ENCODE peak calls at places on chromosome 3, in eight cellular contexts. V is stomach, H is H1, F is endothelial cell of umbilical vein, O is sigmoid colon, E is upper lobe of left lung, D is HL-60, C is HCT116. R is an unnamed sample.

GRCh38 chr3:78907367-78907766 is 860.4 kb downstream of the ROBO1 start:
- DNase-seq in V (no peak), H (no peak), F (no peak), O (no peak), E (no peak), D (no peak), C (no peak), R (no peak)

GRCh38 chr3:30747771-30748281 is 141.4 kb downstream of the TGFBR2 start:
- DNase-seq in V (no peak), H (no peak), F (peak), O (no peak), E (no peak), D (no peak), C (peak), R (no peak)

GRCh38 chr3:125042725-125043406 is 12.9 kb downstream of the HEG1 start:
- DNase-seq in V (no peak), H (no peak), F (peak), O (peak), E (no peak), D (no peak), C (no peak), R (no peak)

GRCh38 chr3:120094776-120095225 is 554 bp upstream of the GSK3B start:
- DNase-seq in V (peak), H (peak), F (peak), O (peak), E (peak), D (peak), C (no peak), R (peak)

GRCh38 chr3:65945953-65946352 is 92.8 kb downstream of the MAGI1 start:
- DNase-seq in V (no peak), H (no peak), F (no peak), O (no peak), E (no peak), D (no peak), C (no peak), R (no peak)

GRCh38 chr3:45325676-45326075 is 62.7 kb upstream of the LARS2 start:
- DNase-seq in V (no peak), H (no peak), F (no peak), O (no peak), E (no peak), D (no peak), C (no peak), R (peak)

GRCh38 chr3:154973851-154974250 is 106.3 kb upstream of the MME start:
- DNase-seq in V (no peak), H (no peak), F (no peak), O (no peak), E (no peak), D (no peak), C (no peak), R (no peak)

GRCh38 chr3:9102240-9102841 is 139.1 kb upstream of the RAD18 start:
- DNase-seq in V (no peak), H (peak), F (no peak), O (no peak), E (no peak), D (no peak), C (no peak), R (no peak)

GRCh38 chr3:24686764-24687163 is 192.1 kb upstream of the THRB start:
- DNase-seq in V (no peak), H (no peak), F (no peak), O (no peak), E (no peak), D (no peak), C (no peak), R (no peak)

GRCh38 chr3:10286596-10287295 is 6.0 kb downstream of the GHRL start:
- DNase-seq in V (no peak), H (peak), F (peak), O (no peak), E (no peak), D (no peak), C (peak), R (no peak)

GRCh38 chr3:105315827-105316226 is 50.9 kb upstream of the ALCAM start:
- DNase-seq in V (no peak), H (no peak), F (no peak), O (no peak), E (no peak), D (no peak), C (no peak), R (no peak)

GRCh38 chr3:499362-499761 is 302.8 kb downstream of the CHL1 start:
- DNase-seq in V (no peak), H (no peak), F (no peak), O (no peak), E (no peak), D (no peak), C (no peak), R (no peak)

GRCh38 chr3:9778102-9778501 is 8.4 kb upstream of the CAMK1 start:
- DNase-seq in V (no peak), H (no peak), F (no peak), O (no peak), E (no peak), D (peak), C (no peak), R (no peak)

GRCh38 chr3:41320953-41321641 is 121.8 kb downstream of the CTNNB1 start:
- DNase-seq in V (no peak), H (no peak), F (no peak), O (no peak), E (no peak), D (no peak), C (no peak), R (no peak)

GRCh38 chr3:194941360-194941955 is 255.8 kb downstream of the FAM43A start:
- DNase-seq in V (no peak), H (no peak), F (no peak), O (no peak), E (no peak), D (no peak), C (no peak), R (no peak)

GRCh38 chr3:196440696-196441095 is 8.5 kb upstream of the UBXN7 start:
- DNase-seq in V (no peak), H (no peak), F (no peak), O (no peak), E (no peak), D (no peak), C (no peak), R (no peak)

GRCh38 chr3:108462899-108463298 is 47.5 kb downstream of the MYH15 start:
- DNase-seq in V (no peak), H (no peak), F (no peak), O (no peak), E (no peak), D (no peak), C (no peak), R (no peak)

GRCh38 chr3:173553635-173554280 is 156.2 kb downstream of the NLGN1 start:
- DNase-seq in V (no peak), H (no peak), F (peak), O (no peak), E (no peak), D (no peak), C (peak), R (no peak)

GRCh38 chr3:174532216-174532615 is 326.9 kb upstream of the NAALADL2 start:
- DNase-seq in V (no peak), H (no peak), F (no peak), O (no peak), E (no peak), D (no peak), C (no peak), R (no peak)

GRCh38 chr3:113834983-113835382 is 3.6 kb upstream of the GRAMD1C start:
- DNase-seq in V (no peak), H (no peak), F (no peak), O (no peak), E (no peak), D (no peak), C (no peak), R (no peak)

GRCh38 chr3:173397161-173398110 is at the start of gene NLGN1:
- DNase-seq in V (peak), H (peak), F (peak), O (peak), E (peak), D (peak), C (no peak), R (peak)

GRCh38 chr3:139112230-139112558 is 67.5 kb upstream of the PRR23C start:
- DNase-seq in V (no peak), H (no peak), F (no peak), O (no peak), E (no peak), D (no peak), C (no peak), R (no peak)

GRCh38 chr3:89049119-89049518 is 58.3 kb upstream of the EPHA3 start:
- DNase-seq in V (no peak), H (peak), F (no peak), O (no peak), E (no peak), D (no peak), C (no peak), R (no peak)

GRCh38 chr3:171620825-171621434 is 160.7 kb upstream of the TNIK start:
- DNase-seq in V (no peak), H (no peak), F (no peak), O (no peak), E (no peak), D (no peak), C (peak), R (no peak)

GRCh38 chr3:157572559-157573270 is 69.5 kb upstream of the VEPH1 start:
- DNase-seq in V (no peak), H (no peak), F (peak), O (no peak), E (no peak), D (peak), C (peak), R (no peak)

GRCh38 chr3:157134620-157135191 is 25.2 kb downstream of the CCNL1 start:
- DNase-seq in V (peak), H (no peak), F (no peak), O (no peak), E (no peak), D (no peak), C (no peak), R (no peak)

GRCh38 chr3:69948246-69948862 is 51.2 kb upstream of the SAMMSON start:
- DNase-seq in V (no peak), H (no peak), F (peak), O (no peak), E (no peak), D (no peak), C (peak), R (no peak)

GRCh38 chr3:25589104-25589782 is 75.5 kb downstream of the TOP2B start:
- DNase-seq in V (no peak), H (no peak), F (no peak), O (no peak), E (no peak), D (no peak), C (no peak), R (no peak)

GRCh38 chr3:51935886-51936755 is 5.6 kb downstream of the RRP9 start:
- DNase-seq in V (peak), H (no peak), F (no peak), O (peak), E (peak), D (no peak), C (no peak), R (peak)

GRCh38 chr3:396293-396692 is 199.7 kb downstream of the CHL1 start:
- DNase-seq in V (no peak), H (no peak), F (no peak), O (no peak), E (no peak), D (no peak), C (no peak), R (no peak)

GRCh38 chr3:73513260-73513659 is 111.5 kb downstream of the PDZRN3 start:
- DNase-seq in V (peak), H (no peak), F (no peak), O (no peak), E (no peak), D (no peak), C (no peak), R (no peak)

GRCh38 chr3:52229656-52230055 is 4.2 kb upstream of the TLR9 start:
- DNase-seq in V (no peak), H (no peak), F (no peak), O (no peak), E (peak), D (no peak), C (no peak), R (no peak)

GRCh38 chr3:180749322-180749721 is 70.0 kb upstream of the CCDC39 start:
- DNase-seq in V (no peak), H (no peak), F (no peak), O (no peak), E (no peak), D (no peak), C (no peak), R (no peak)

GRCh38 chr3:24683511-24684384 is 189.1 kb upstream of the THRB start:
- DNase-seq in V (no peak), H (no peak), F (peak), O (no peak), E (no peak), D (peak), C (peak), R (no peak)

GRCh38 chr3:150421799-150422548 is 13.9 kb downstream of the TSC22D2 start:
- DNase-seq in V (no peak), H (no peak), F (no peak), O (no peak), E (no peak), D (no peak), C (no peak), R (no peak)

GRCh38 chr3:188211476-188211875 is 57.5 kb downstream of the LPP start:
- DNase-seq in V (no peak), H (no peak), F (no peak), O (peak), E (no peak), D (no peak), C (no peak), R (no peak)

GRCh38 chr3:135503429-135504083 is 462.0 kb upstream of the PPP2R3A start:
- DNase-seq in V (peak), H (peak), F (peak), O (peak), E (peak), D (peak), C (peak), R (no peak)

DNA sequence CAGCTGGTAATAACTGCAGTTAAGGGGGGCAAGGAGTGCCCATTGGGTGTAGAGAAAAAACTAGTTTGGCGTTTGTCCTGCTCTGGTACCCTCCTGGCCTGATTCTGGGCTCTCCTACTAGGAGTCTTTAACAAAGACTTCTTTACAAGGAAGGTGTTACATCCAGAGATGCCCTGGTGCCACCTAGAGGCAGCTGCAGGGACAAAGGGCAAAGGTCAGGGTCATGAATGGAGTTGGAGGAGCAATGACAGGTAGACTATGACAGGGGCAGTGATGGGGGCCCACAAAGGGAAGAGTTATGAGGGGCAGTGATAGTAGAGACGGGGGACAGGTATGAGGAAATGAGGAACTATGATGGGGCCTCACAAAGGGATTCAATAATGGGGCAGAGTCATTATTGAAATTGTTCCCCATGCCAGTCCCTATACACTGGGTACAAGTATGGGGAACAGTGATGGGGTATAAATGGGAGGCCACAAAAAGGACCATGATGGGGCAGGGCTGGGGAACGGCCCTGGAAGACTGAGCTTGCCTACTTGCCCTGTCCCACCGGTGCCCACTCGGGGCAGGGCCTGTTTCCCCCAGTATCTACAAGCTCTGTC is 7.9 kb downstream of the CCDC71 start:
- DNase-seq in V (peak), H (no peak), F (no peak), O (no peak), E (peak), D (peak), C (peak), R (no peak)
- TF ChIP-seq POLR2AphosphoS5 in V (no peak), H (no peak), F (no peak), O (no peak), E (no peak), D (no peak), C (peak), R (no peak)

DNA sequence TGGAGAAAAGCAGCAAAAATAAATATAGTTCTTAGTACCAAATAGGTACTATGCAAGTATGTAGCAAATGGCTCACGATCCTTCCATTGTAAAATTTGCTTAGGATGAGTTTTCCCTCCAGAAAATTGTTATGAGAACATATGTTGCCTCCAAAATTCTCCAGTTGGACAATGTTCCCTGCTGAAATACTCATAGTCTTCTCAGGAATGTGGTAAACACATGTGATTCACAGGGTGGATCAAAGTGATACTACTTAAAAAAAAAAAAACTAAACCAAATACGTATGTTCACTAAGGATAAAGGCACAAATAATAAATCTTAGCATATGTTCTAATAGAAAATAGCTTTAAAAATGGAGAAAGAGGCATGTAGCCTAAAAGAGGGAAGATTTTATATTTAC is 84.3 kb upstream of the ZNF385D start:
- DNase-seq in V (no peak), H (no peak), F (no peak), O (no peak), E (no peak), D (no peak), C (no peak), R (no peak)
- TF ChIP-seq CTCF in V (no peak), H (no peak), F (no peak), O (no peak), E (no peak), D (no peak), C (no peak), R (no peak)

DNA sequence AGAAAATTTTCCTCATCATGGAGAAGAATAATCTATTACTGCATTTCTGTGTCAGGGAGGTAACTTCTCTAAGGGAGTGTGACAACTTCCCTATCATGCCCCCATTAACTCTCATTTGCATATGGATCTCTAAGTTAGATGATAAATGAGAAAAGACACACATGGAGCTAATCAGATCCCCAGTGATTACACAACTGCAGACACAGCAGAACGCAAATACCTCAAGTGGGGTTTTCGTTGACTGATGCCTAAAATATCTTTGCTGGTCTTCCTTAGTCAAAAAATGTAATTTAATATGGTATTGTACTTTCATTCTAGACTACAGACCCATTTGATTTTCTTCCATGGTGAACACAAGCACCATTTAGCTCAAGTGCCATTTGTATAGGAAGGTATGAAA is 630.5 kb downstream of the TBL1XR1 start:
- DNase-seq in V (no peak), H (no peak), F (no peak), O (no peak), E (no peak), D (no peak), C (no peak), R (no peak)
- TF ChIP-seq POLR2AphosphoS5 in V (no peak), H (no peak), F (no peak), O (no peak), E (no peak), D (no peak), C (no peak), R (no peak)

DNA sequence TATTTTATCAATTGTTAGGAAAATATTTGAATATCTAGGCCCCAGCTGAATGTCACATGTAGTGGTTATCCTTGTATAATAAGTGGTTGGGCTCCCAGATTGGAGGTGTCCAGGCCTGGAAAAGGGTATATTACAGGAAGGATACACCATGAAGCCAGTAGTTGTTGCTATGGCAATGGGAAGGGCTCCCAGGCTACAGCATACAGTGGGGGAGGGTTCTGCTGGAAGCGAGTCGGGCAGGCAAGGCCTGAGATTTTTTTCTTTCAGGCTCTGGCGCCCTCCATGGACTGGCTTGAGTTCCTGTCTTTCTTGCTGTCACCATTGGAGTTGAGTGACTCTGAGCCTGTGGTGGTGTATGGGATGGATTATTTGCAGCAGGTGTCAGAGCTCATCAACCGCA is 8.9 kb downstream of the ECE2 start:
- DNase-seq in V (peak), H (no peak), F (peak), O (no peak), E (no peak), D (peak), C (peak), R (no peak)
- TF ChIP-seq CTCF in V (peak), H (peak), F (peak), O (no peak), E (no peak), D (peak), C (peak), R (no peak)

DNA sequence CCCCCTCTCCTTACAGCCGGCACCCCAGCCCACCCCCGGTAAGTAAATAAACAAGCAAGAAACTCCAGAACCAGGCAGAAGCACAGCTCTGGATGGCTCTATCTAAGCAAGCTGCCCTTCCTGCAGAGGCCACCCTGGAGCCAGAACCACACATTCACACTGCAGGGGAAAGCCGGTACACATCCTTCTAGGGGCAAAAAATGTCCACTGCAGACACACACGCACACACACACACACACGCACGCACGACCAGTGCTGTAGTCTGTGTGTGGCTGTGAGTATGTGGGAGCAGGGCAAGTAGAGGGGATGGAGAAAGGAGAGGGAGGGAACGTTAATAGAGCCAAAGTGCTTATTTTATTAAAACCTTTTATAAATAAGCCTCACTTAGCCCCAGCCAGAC is 63.8 kb downstream of the ADCY5 start:
- DNase-seq in V (no peak), H (no peak), F (no peak), O (peak), E (no peak), D (no peak), C (no peak), R (no peak)
- TF ChIP-seq POLR2AphosphoS5 in V (peak), H (no peak), F (no peak), O (peak), E (no peak), D (no peak), C (no peak), R (no peak)

DNA sequence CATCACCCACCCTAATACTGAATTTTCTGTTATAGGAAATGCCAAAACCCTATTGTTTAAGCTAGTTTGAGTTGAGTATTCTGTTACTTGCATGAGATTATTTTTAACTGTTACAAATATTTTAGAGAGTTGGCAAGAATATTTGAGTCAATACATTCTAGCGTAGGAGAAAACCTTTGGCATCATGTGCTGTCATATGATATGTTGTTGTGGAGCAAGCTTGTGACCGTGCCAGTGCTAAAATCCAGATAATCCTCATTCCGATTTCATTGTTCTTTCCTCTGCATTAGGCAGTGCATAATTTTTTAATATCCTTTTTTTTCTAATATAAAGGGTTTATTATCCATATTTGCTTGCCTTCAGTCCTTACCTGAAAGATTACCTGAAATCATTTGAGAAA is 168.0 kb upstream of the GMNC start:
- DNase-seq in V (no peak), H (no peak), F (no peak), O (no peak), E (no peak), D (no peak), C (no peak), R (no peak)
- TF ChIP-seq CTCF in V (no peak), H (no peak), F (no peak), O (no peak), E (no peak), D (no peak), C (no peak), R (no peak)

R was measured in suprapubic skin.